ENCODE peak calls at places on chromosomes 2 and 18, in six cellular contexts. G, T, W, D, P and S are unnamed samples.

GRCh38 chr18:70333757-70334156 is 44.9 kb downstream of the SOCS6 start:
- DNase-seq in G (no peak), T (no peak), W (no peak), D (no peak), P (peak; percentile 98), S (no peak)

GRCh38 chr18:70037453-70038061 is 89.9 kb upstream of the CD226 start:
- DNase-seq in G (no peak), T (no peak), W (no peak), D (no peak), P (no peak), S (no peak)

GRCh38 chr2:173815778-173816177 is 149.4 kb downstream of the SP3 start:
- DNase-seq in G (no peak), T (no peak), W (no peak), D (peak; percentile 23), P (no peak), S (no peak)

GRCh38 chr18:55422456-55423185 is 165.4 kb downstream of the TCF4 start:
- DNase-seq in G (no peak), T (no peak), W (no peak), D (no peak), P (no peak), S (no peak)

GRCh38 chr2:205555816-205556215 is 126.5 kb upstream of the NRP2 start:
- DNase-seq in G (no peak), T (no peak), W (no peak), D (no peak), P (no peak), S (no peak)

GRCh38 chr2:114442545-114442944 is at the start of gene DPP10:
- DNase-seq in G (no peak), T (peak; percentile 76), W (no peak), D (peak; percentile 8), P (peak; percentile 13), S (no peak)

GRCh38 chr2:156156580-156156979 is 175.9 kb downstream of the NR4A2 start:
- DNase-seq in G (no peak), T (no peak), W (no peak), D (no peak), P (peak; percentile 50), S (no peak)

GRCh38 chr2:129717560-129718128 is 261.8 kb upstream of the RAB6C start:
- DNase-seq in G (no peak), T (peak; percentile 47), W (no peak), D (no peak), P (no peak), S (no peak)

GRCh38 chr2:79453918-79454317 is 58.9 kb upstream of the CTNNA2 start:
- DNase-seq in G (no peak), T (no peak), W (no peak), D (no peak), P (no peak), S (no peak)

GRCh38 chr2:143513081-143513480 is 383.9 kb downstream of the ARHGAP15 start:
- DNase-seq in G (no peak), T (peak; percentile 53), W (peak; percentile 5), D (peak; percentile 25), P (peak; percentile 16), S (no peak)

GRCh38 chr18:10239138-10239537 is 215.3 kb upstream of the APCDD1 start:
- DNase-seq in G (no peak), T (no peak), W (no peak), D (no peak), P (no peak), S (no peak)

GRCh38 chr2:177296047-177296446 is 31.5 kb upstream of the NFE2L2 start:
- DNase-seq in G (no peak), T (no peak), W (no peak), D (no peak), P (peak; percentile 36), S (no peak)

GRCh38 chr2:240780023-240780831 is 39.8 kb downstream of the KIF1A start:
- DNase-seq in G (no peak), T (no peak), W (no peak), D (no peak), P (no peak), S (no peak)

GRCh38 chr18:36295880-36296301 is 1.6 kb upstream of the FHOD3 start:
- DNase-seq in G (no peak), T (no peak), W (no peak), D (no peak), P (no peak), S (no peak)

GRCh38 chr2:5609191-5609590 is 83.0 kb upstream of the SOX11 start:
- DNase-seq in G (no peak), T (no peak), W (no peak), D (no peak), P (no peak), S (no peak)

GRCh38 chr2:221726894-221727513 is 154.9 kb upstream of the EPHA4 start:
- DNase-seq in G (no peak), T (no peak), W (no peak), D (no peak), P (no peak), S (no peak)

GRCh38 chr2:19355931-19356544 is 2.4 kb downstream of the OSR1 start:
- DNase-seq in G (no peak), T (no peak), W (no peak), D (no peak), P (no peak), S (no peak)

GRCh38 chr2:229270551-229271410 is at the start of gene PID1:
- DNase-seq in G (no peak), T (peak; percentile 71), W (no peak), D (no peak), P (no peak), S (no peak)

GRCh38 chr2:64727843-64728463 is 74.2 kb upstream of the SERTAD2 start:
- DNase-seq in G (no peak), T (no peak), W (no peak), D (no peak), P (no peak), S (no peak)

GRCh38 chr18:80109676-80110078 is 615 bp downstream of the ADNP2 start:
- DNase-seq in G (peak; percentile 40), T (peak; percentile 71), W (no peak), D (no peak), P (no peak), S (peak; percentile 43)

GRCh38 chr2:176395273-176395854 is 126.1 kb downstream of the MTX2 start:
- DNase-seq in G (no peak), T (no peak), W (no peak), D (no peak), P (no peak), S (no peak)

GRCh38 chr2:151289972-151290335 is 486 bp upstream of the NMI start:
- DNase-seq in G (no peak), T (no peak), W (no peak), D (no peak), P (no peak), S (no peak)

GRCh38 chr2:9782197-9782719 is 61.0 kb upstream of the TAF1B start:
- DNase-seq in G (no peak), T (no peak), W (no peak), D (no peak), P (no peak), S (no peak)
- TF ChIP-seq TAF1 in G (no peak), T (no peak), W (no peak), D (no peak), P (no peak), S (no peak)

GRCh38 chr2:61017556-61018318 is at the start of the genes PEX13 and PUS10:
- DNase-seq in G (peak; percentile 64), T (peak; percentile 91), W (peak; percentile 17), D (peak; percentile 80), P (peak; percentile 99), S (peak; percentile 53)
- TF ChIP-seq POLR2A in G (no peak), T (no peak), W (peak; percentile 82), D (peak; percentile 72), P (peak; percentile 76), S (no peak)

GRCh38 chr2:203510941-203511305 is 24.2 kb downstream of the RAPH1 start:
- DNase-seq in G (no peak), T (no peak), W (no peak), D (no peak), P (no peak), S (no peak)
- TF ChIP-seq TAF1 in G (no peak), T (no peak), W (no peak), D (no peak), P (no peak), S (no peak)

GRCh38 chr2:237073552-237073951 is 12.1 kb upstream of the COPS8 start:
- DNase-seq in G (no peak), T (no peak), W (no peak), D (no peak), P (no peak), S (no peak)

GRCh38 chr2:237065062-237065360 is 20.7 kb upstream of the COPS8 start:
- DNase-seq in G (no peak), T (no peak), W (no peak), D (no peak), P (no peak), S (no peak)

GRCh38 chr2:237072067-237072931 is 13.4 kb upstream of the COPS8 start:
- DNase-seq in G (peak; percentile 42), T (peak; percentile 99), W (no peak), D (peak; percentile 67), P (peak; percentile 51), S (no peak)

GRCh38 chr2:237064203-237065061 is 21.3 kb upstream of the COPS8 start:
- DNase-seq in G (no peak), T (no peak), W (no peak), D (peak; percentile 20), P (no peak), S (no peak)

DNA sequence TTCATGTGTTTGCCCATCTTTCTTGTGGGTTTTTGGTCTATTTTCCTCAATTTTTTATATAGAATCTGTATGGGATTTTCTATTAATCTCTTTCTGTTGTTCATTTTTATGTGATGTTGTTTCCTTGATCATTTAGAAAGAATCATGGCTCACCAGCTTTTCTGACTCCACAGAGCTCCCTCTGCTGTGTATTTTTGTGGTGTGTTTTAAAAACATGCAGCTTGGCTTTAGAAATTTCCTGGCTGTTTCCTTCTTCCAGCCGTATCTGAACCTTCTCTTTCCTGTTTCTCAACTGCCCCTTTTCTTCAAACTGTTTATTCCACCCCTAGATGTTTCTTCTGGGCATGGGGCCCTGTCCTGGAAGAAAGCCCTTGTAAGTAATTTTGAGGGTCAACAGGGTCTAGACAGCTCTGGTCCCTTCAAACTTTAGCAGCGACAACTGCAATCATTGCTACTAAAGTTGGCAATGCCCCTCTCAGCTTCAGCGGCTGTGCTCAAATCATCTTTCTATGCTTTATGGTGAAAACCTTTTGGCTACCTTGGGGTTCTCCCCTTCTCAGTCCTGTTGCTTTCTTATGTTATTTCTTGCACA is 17.6 kb upstream of the COPS8 start:
- DNase-seq in G (no peak), T (no peak), W (no peak), D (no peak), P (no peak), S (no peak)
- TF ChIP-seq POLR2A in G (no peak), T (no peak), W (no peak), D (no peak), P (no peak), S (no peak)

GRCh38 chr2:206915136-206915535 is 24.2 kb upstream of the CPO start:
- DNase-seq in G (no peak), T (no peak), W (no peak), D (no peak), P (peak; percentile 6), S (no peak)
- TF ChIP-seq TAF1 in G (no peak), T (no peak), W (no peak), D (no peak), P (no peak), S (no peak)